ENCODE peak calls at places on chromosomes 11 and 22, in four cellular contexts. R, U, M and W are unnamed samples.
A peak's percentile ranks its signal among the peaks of the same experiment; 100 is the strongest.

GRCh38 chr11:122100222-122101080 is 15.6 kb downstream of the BLID start:
- DNase-seq in R (peak; percentile 22), U (no peak), M (no peak), W (peak; percentile 86)

GRCh38 chr11:28521075-28521474 is 412.9 kb downstream of the METTL15 start:
- DNase-seq in R (no peak), U (no peak), M (no peak), W (no peak)

GRCh38 chr22:39349967-39350802 is at the start of gene SYNGR1:
- DNase-seq in R (peak; percentile 54), U (peak; percentile 17), M (no peak), W (no peak)

GRCh38 chr11:119320593-119321524 is 3.9 kb upstream of the MCAM start:
- DNase-seq in R (peak; percentile 66), U (peak; percentile 23), M (no peak), W (peak; percentile 58)

GRCh38 chr22:19383292-19383691 is 48.2 kb downstream of the HIRA start:
- DNase-seq in R (no peak), U (no peak), M (no peak), W (no peak)

GRCh38 chr11:8251767-8252295 is 11.8 kb downstream of the LMO1 start:
- DNase-seq in R (no peak), U (no peak), M (no peak), W (no peak)

GRCh38 chr11:92886243-92886905 is 83.1 kb upstream of the MTNR1B start:
- DNase-seq in R (peak; percentile 34), U (peak; percentile 44), M (no peak), W (peak; percentile 42)

GRCh38 chr11:48154162-48154561 is 62.4 kb upstream of the OR4B1 start:
- DNase-seq in R (no peak), U (no peak), M (no peak), W (peak; percentile 60)

GRCh38 chr22:38262051-38262795 is 10.6 kb downstream of the TMEM184B start:
- DNase-seq in R (no peak), U (peak; percentile 52), M (peak; percentile 10), W (no peak)

GRCh38 chr11:93747122-93747521 is 5.7 kb downstream of the C11orf54 start:
- DNase-seq in R (no peak), U (no peak), M (no peak), W (no peak)

GRCh38 chr22:11253000-11253511 is 4274.9 kb upstream of the OR11H1 start:
- DNase-seq in R (peak; percentile 10), U (no peak), M (no peak), W (no peak)

GRCh38 chr11:67405196-67405567 is 1.3 kb downstream of the TBC1D10C start:
- DNase-seq in R (no peak), U (no peak), M (no peak), W (no peak)

GRCh38 chr11:67373916-67374570 is 645 bp upstream of the CLCF1 start:
- DNase-seq in R (peak; percentile 67), U (peak; percentile 96), M (peak; percentile 34), W (peak; percentile 99)

GRCh38 chr22:38756631-38757463 is 1.0 kb upstream of the SUN2 start:
- DNase-seq in R (no peak), U (no peak), M (no peak), W (no peak)

GRCh38 chr22:31857247-31857646 is 87.1 kb upstream of the YWHAH start:
- DNase-seq in R (peak; percentile 58), U (no peak), M (no peak), W (no peak)

GRCh38 chr11:77037057-77037456 is 2.9 kb downstream of the B3GNT6 start:
- DNase-seq in R (no peak), U (no peak), M (no peak), W (no peak)

GRCh38 chr11:3786781-3787428 is 10.4 kb downstream of the NUP98 start:
- DNase-seq in R (no peak), U (no peak), M (no peak), W (peak; percentile 56)

GRCh38 chr11:123176785-123177184 is 18.3 kb downstream of the CLMP start:
- DNase-seq in R (no peak), U (no peak), M (no peak), W (no peak)

GRCh38 chr22:46102752-46103151 is 47.6 kb upstream of the PPARA start:
- DNase-seq in R (no peak), U (no peak), M (no peak), W (no peak)

GRCh38 chr11:130047141-130047540 is 22.6 kb upstream of the APLP2 start:
- DNase-seq in R (no peak), U (no peak), M (no peak), W (no peak)

GRCh38 chr11:112320668-112321067 is 60.0 kb upstream of the PLET1 start:
- DNase-seq in R (no peak), U (peak; percentile 72), M (no peak), W (peak; percentile 87)

GRCh38 chr11:118206612-118207031 is 18.2 kb downstream of the JAML start:
- DNase-seq in R (no peak), U (no peak), M (no peak), W (no peak)

GRCh38 chr11:112548641-112549040 is 288.0 kb upstream of the PLET1 start:
- DNase-seq in R (no peak), U (no peak), M (no peak), W (no peak)

GRCh38 chr11:33685061-33685460 is 15.6 kb downstream of the C11orf91 start:
- DNase-seq in R (no peak), U (no peak), M (no peak), W (peak; percentile 49)

GRCh38 chr22:36506637-36507517 is at the start of gene FOXRED2:
- DNase-seq in R (peak; percentile 91), U (peak; percentile 93), M (peak; percentile 82), W (peak; percentile 71)

GRCh38 chr11:2258501-2259465 is 11.6 kb downstream of the ASCL2 start:
- DNase-seq in R (no peak), U (no peak), M (no peak), W (no peak)

GRCh38 chr11:121270286-121270685 is 22.3 kb upstream of the SC5D start:
- DNase-seq in R (no peak), U (no peak), M (no peak), W (no peak)

GRCh38 chr11:76918941-76919386 is 58.2 kb downstream of the ACER3 start:
- DNase-seq in R (no peak), U (peak; percentile 5), M (no peak), W (peak; percentile 72)

GRCh38 chr11:67301313-67301921 is 1.9 kb upstream of the SSH3 start:
- DNase-seq in R (peak; percentile 38), U (no peak), M (no peak), W (no peak)